ENCODE peak calls at places on chromosomes 13 and 19, in nine cellular contexts. One of them, this sample, is unnamed.
A peak's percentile ranks its signal among the peaks of the same experiment; 100 is the strongest.

GRCh38 chr13:73064991-73065390 is 6.2 kb downstream of the KLF5 start:
- DNase-seq in NAMALWA: no peak
- DNase-seq in H54: no peak
- DNase-seq in EL: no peak
- DNase-seq in AML-193: no peak
- DNase-seq in activated CD4-positive, alpha-beta T cell treated with anti-CD3 and anti-CD28 coated beads, Interleukin-2, amount 10 ng/mL, durations not matched to agents 7 days and 5 days: no peak
- DNase-seq in stimulated activated CD8-positive, alpha-beta memory T cell treated with anti-CD3 and anti-CD28 coated beads, Interleukin-15, amount 100 ng/mL, for 4 hours: no peak
- DNase-seq in AG09309: no peak
- DNase-seq in mesenchymal stem cell: no peak
- DNase-seq in this sample: no peak

GRCh38 chr13:41835871-41836270 is 125.0 kb downstream of the VWA8 start:
- DNase-seq in stimulated activated CD8-positive, alpha-beta memory T cell treated with anti-CD3 and anti-CD28 coated beads, Interleukin-15, amount 100 ng/mL, for 4 hours: no peak
- DNase-seq in NAMALWA: no peak
- DNase-seq in H54: no peak
- DNase-seq in mesenchymal stem cell: no peak
- DNase-seq in AG09309: no peak
- DNase-seq in AML-193: no peak
- DNase-seq in EL: peak; percentile 56
- DNase-seq in activated CD4-positive, alpha-beta T cell treated with anti-CD3 and anti-CD28 coated beads, Interleukin-2, amount 10 ng/mL, durations not matched to agents 7 days and 5 days: no peak
- DNase-seq in this sample: no peak

GRCh38 chr13:40665754-40666057 is 735 bp downstream of the FOXO1 start:
- DNase-seq in AG09309: no peak
- DNase-seq in NAMALWA: peak; percentile 55
- DNase-seq in mesenchymal stem cell: no peak
- DNase-seq in H54: peak; percentile 30
- DNase-seq in activated CD4-positive, alpha-beta T cell treated with anti-CD3 and anti-CD28 coated beads, Interleukin-2, amount 10 ng/mL, durations not matched to agents 7 days and 5 days: peak; percentile 46
- DNase-seq in AML-193: no peak
- DNase-seq in stimulated activated CD8-positive, alpha-beta memory T cell treated with anti-CD3 and anti-CD28 coated beads, Interleukin-15, amount 100 ng/mL, for 4 hours: peak; percentile 41
- DNase-seq in EL: no peak
- DNase-seq in this sample: no peak

GRCh38 chr13:113981201-113981605 is 7.3 kb upstream of the C13orf46 start:
- DNase-seq in AG09309: no peak
- DNase-seq in stimulated activated CD8-positive, alpha-beta memory T cell treated with anti-CD3 and anti-CD28 coated beads, Interleukin-15, amount 100 ng/mL, for 4 hours: no peak
- DNase-seq in EL: no peak
- DNase-seq in AML-193: no peak
- DNase-seq in NAMALWA: no peak
- DNase-seq in H54: peak; percentile 84
- DNase-seq in mesenchymal stem cell: no peak
- DNase-seq in activated CD4-positive, alpha-beta T cell treated with anti-CD3 and anti-CD28 coated beads, Interleukin-2, amount 10 ng/mL, durations not matched to agents 7 days and 5 days: no peak
- DNase-seq in this sample: no peak

GRCh38 chr19:29724102-29724641 is 9.1 kb upstream of the C19orf12 start:
- DNase-seq in AG09309: no peak
- DNase-seq in AML-193: no peak
- DNase-seq in NAMALWA: no peak
- DNase-seq in EL: peak; percentile 12
- DNase-seq in H54: no peak
- DNase-seq in mesenchymal stem cell: peak; percentile 24
- DNase-seq in activated CD4-positive, alpha-beta T cell treated with anti-CD3 and anti-CD28 coated beads, Interleukin-2, amount 10 ng/mL, durations not matched to agents 7 days and 5 days: peak; percentile 32
- DNase-seq in stimulated activated CD8-positive, alpha-beta memory T cell treated with anti-CD3 and anti-CD28 coated beads, Interleukin-15, amount 100 ng/mL, for 4 hours: no peak
- DNase-seq in this sample: no peak

GRCh38 chr19:55342044-55342531 is 2.4 kb downstream of the KMT5C start:
- DNase-seq in mesenchymal stem cell: no peak
- DNase-seq in NAMALWA: no peak
- DNase-seq in activated CD4-positive, alpha-beta T cell treated with anti-CD3 and anti-CD28 coated beads, Interleukin-2, amount 10 ng/mL, durations not matched to agents 7 days and 5 days: no peak
- DNase-seq in H54: no peak
- DNase-seq in EL: no peak
- DNase-seq in AML-193: no peak
- DNase-seq in AG09309: no peak
- DNase-seq in stimulated activated CD8-positive, alpha-beta memory T cell treated with anti-CD3 and anti-CD28 coated beads, Interleukin-15, amount 100 ng/mL, for 4 hours: no peak
- DNase-seq in this sample: no peak

GRCh38 chr13:40230833-40231266 is 435.6 kb downstream of the FOXO1 start:
- DNase-seq in mesenchymal stem cell: peak; percentile 73
- DNase-seq in AML-193: no peak
- DNase-seq in NAMALWA: no peak
- DNase-seq in stimulated activated CD8-positive, alpha-beta memory T cell treated with anti-CD3 and anti-CD28 coated beads, Interleukin-15, amount 100 ng/mL, for 4 hours: no peak
- DNase-seq in H54: no peak
- DNase-seq in activated CD4-positive, alpha-beta T cell treated with anti-CD3 and anti-CD28 coated beads, Interleukin-2, amount 10 ng/mL, durations not matched to agents 7 days and 5 days: no peak
- DNase-seq in EL: peak; percentile 6
- DNase-seq in AG09309: no peak
- DNase-seq in this sample: no peak

GRCh38 chr19:246551-246950 is 44.7 kb downstream of the PLPP2 start:
- DNase-seq in stimulated activated CD8-positive, alpha-beta memory T cell treated with anti-CD3 and anti-CD28 coated beads, Interleukin-15, amount 100 ng/mL, for 4 hours: no peak
- DNase-seq in EL: no peak
- DNase-seq in AG09309: no peak
- DNase-seq in NAMALWA: peak; percentile 55
- DNase-seq in H54: no peak
- DNase-seq in AML-193: no peak
- DNase-seq in activated CD4-positive, alpha-beta T cell treated with anti-CD3 and anti-CD28 coated beads, Interleukin-2, amount 10 ng/mL, durations not matched to agents 7 days and 5 days: no peak
- DNase-seq in mesenchymal stem cell: no peak
- DNase-seq in this sample: no peak

GRCh38 chr13:112769615-112770014 is 79.8 kb downstream of the ATP11A start:
- DNase-seq in H54: no peak
- DNase-seq in EL: no peak
- DNase-seq in stimulated activated CD8-positive, alpha-beta memory T cell treated with anti-CD3 and anti-CD28 coated beads, Interleukin-15, amount 100 ng/mL, for 4 hours: no peak
- DNase-seq in AML-193: no peak
- DNase-seq in activated CD4-positive, alpha-beta T cell treated with anti-CD3 and anti-CD28 coated beads, Interleukin-2, amount 10 ng/mL, durations not matched to agents 7 days and 5 days: no peak
- DNase-seq in mesenchymal stem cell: no peak
- DNase-seq in NAMALWA: no peak
- DNase-seq in AG09309: no peak
- DNase-seq in this sample: no peak

This sample was measured in Peyer's patch.